ENCODE peak calls at places on chromosomes 3 and 15, in nine cellular contexts. S is CD4-positive, alpha-beta T cell; O is body of pancreas; I is uterus; W is right atrium auricular region; N is A549; U is left lung; V is AG04450; H is CD8-positive, alpha-beta T cell. C is an unnamed sample. For H3K9me3, the result is how much of the 10 kb centered on the place peaks cover.

GRCh38 chr15:78619022-78619950 is 1.5 kb downstream of the CHRNA3 start:
- DNase-seq in I (no peak), U (no peak), W (no peak), H (no peak), O (no peak), V (no peak), N (no peak), S (no peak), C (no peak)

GRCh38 chr3:183129243-183129642 is 29.9 kb upstream of the MCCC1 start:
- DNase-seq in W (no peak), V (no peak), O (no peak), N (no peak), I (no peak), S (no peak), U (no peak), H (no peak), C (no peak)

GRCh38 chr15:62591842-62592838 is 427.1 kb upstream of the C2CD4B start:
- DNase-seq in I (no peak), N (no peak), H (no peak), V (no peak), S (no peak), W (no peak), O (no peak), U (no peak), C (no peak)

GRCh38 chr15:82907350-82907749 is 45.2 kb downstream of the HOMER2 start:
- DNase-seq in I (no peak), V (no peak), W (no peak), N (no peak), H (no peak), O (no peak), S (no peak), U (no peak), C (no peak)

GRCh38 chr3:39183231-39184080 is 8.9 kb downstream of the XIRP1 start:
- DNase-seq in O (no peak), V (no peak), I (no peak), H (no peak), S (no peak), N (no peak), U (no peak), W (peak), C (no peak)

GRCh38 chr3:24069045-24069444 is 124.0 kb downstream of the NR1D2 start:
- DNase-seq in W (no peak), U (no peak), N (no peak), S (no peak), I (no peak), H (no peak), O (no peak), V (no peak), C (no peak)

GRCh38 chr15:51320843-51321242 is 17.6 kb downstream of the CYP19A1 start:
- DNase-seq in H (no peak), I (no peak), O (no peak), U (no peak), W (no peak), N (no peak), S (no peak), V (no peak), C (no peak)

GRCh38 chr15:88574646-88575045 is 28.2 kb upstream of the DET1 start:
- DNase-seq in I (no peak), S (no peak), U (no peak), W (no peak), V (no peak), N (no peak), H (no peak), O (no peak), C (no peak)

GRCh38 chr3:193972816-193973215 is 163.1 kb upstream of the HES1 start:
- DNase-seq in U (no peak), W (no peak), I (no peak), H (no peak), S (no peak), O (no peak), V (no peak), N (no peak), C (no peak)

GRCh38 chr3:142424754-142425153 is 23.1 kb downstream of the XRN1 start:
- DNase-seq in N (no peak), I (no peak), U (no peak), W (no peak), S (no peak), H (no peak), V (no peak), O (no peak), C (no peak)

GRCh38 chr15:87955284-87955909 is 301.1 kb downstream of the NTRK3 start:
- DNase-seq in W (no peak), V (no peak), I (no peak), S (no peak), U (no peak), O (no peak), N (no peak), H (no peak), C (no peak)

GRCh38 chr3:150248116-150248864 is 159.8 kb upstream of the TSC22D2 start:
- DNase-seq in S (no peak), N (no peak), W (no peak), I (peak), O (no peak), U (peak), V (peak), H (no peak), C (no peak)

GRCh38 chr3:64717872-64718613 is 30.2 kb upstream of the ADAMTS9 start:
- DNase-seq in S (no peak), H (no peak), V (no peak), W (no peak), N (no peak), O (no peak), I (no peak), U (no peak), C (no peak)

GRCh38 chr3:97810779-97811390 is 10.9 kb upstream of the CRYBG3 start:
- DNase-seq in O (no peak), I (no peak), H (no peak), W (no peak), V (no peak), N (no peak), S (no peak), U (no peak), C (no peak)

GRCh38 chr3:23601020-23601822 is 204.5 kb upstream of the UBE2E1 start:
- DNase-seq in W (no peak), H (no peak), V (no peak), S (no peak), N (no peak), O (no peak), U (no peak), I (no peak), C (no peak)

GRCh38 chr15:41233367-41233771 is 2.3 kb downstream of the CHP1 start:
- DNase-seq in H (no peak), I (no peak), U (no peak), W (no peak), V (peak), S (no peak), O (no peak), N (no peak), C (no peak)

GRCh38 chr15:85810075-85810474 is 15.3 kb upstream of the KLHL25 start:
- DNase-seq in O (no peak), N (no peak), W (no peak), U (no peak), I (no peak), V (no peak), S (no peak), H (no peak), C (no peak)

GRCh38 chr3:112136959-112137693 is 4.1 kb upstream of the GCSAM start:
- DNase-seq in W (no peak), V (no peak), I (no peak), U (no peak), S (no peak), H (peak), O (no peak), N (no peak), C (no peak)

GRCh38 chr3:197854596-197855343 is 63.7 kb downstream of the LRCH3 start:
- DNase-seq in W (no peak), O (no peak), H (no peak), I (no peak), N (no peak), S (no peak), V (peak), U (no peak), C (no peak)

GRCh38 chr3:112654492-112654891 is 13.5 kb upstream of the CCDC80 start:
- DNase-seq in O (no peak), W (no peak), S (no peak), H (no peak), U (no peak), V (no peak), I (no peak), N (no peak), C (no peak)

GRCh38 chr3:69012111-69012835 is 1.2 kb downstream of the EOGT start:
- DNase-seq in W (no peak), H (no peak), O (peak), I (peak), S (no peak), U (no peak), N (no peak), V (no peak), C (no peak)

GRCh38 chr3:148344522-148344921 is 353.2 kb upstream of the AGTR1 start:
- DNase-seq in H (no peak), U (no peak), S (no peak), W (no peak), N (no peak), V (no peak), O (no peak), I (no peak), C (no peak)

GRCh38 chr3:63228677-63229076 is 49.4 kb upstream of the SYNPR start:
- DNase-seq in W (no peak), O (peak), U (no peak), V (no peak), I (no peak), H (no peak), S (no peak), N (peak), C (no peak)

GRCh38 chr3:106423321-106424225 is 554.8 kb upstream of the CBLB start:
- DNase-seq in S (no peak), N (no peak), H (no peak), O (no peak), U (no peak), I (no peak), W (no peak), V (no peak), C (no peak)

GRCh38 chr3:69144631-69145244 is 22.3 kb upstream of the LMOD3 start:
- DNase-seq in N (no peak), H (no peak), S (no peak), W (no peak), U (no peak), I (no peak), O (no peak), V (no peak), C (no peak)

GRCh38 chr3:31105438-31106077 is 211.1 kb upstream of the GADL1 start:
- DNase-seq in I (no peak), W (no peak), V (peak), U (no peak), O (no peak), S (no peak), N (no peak), H (no peak), C (no peak)

GRCh38 chr15:33515121-33515520 is 204.4 kb downstream of the RYR3 start:
- DNase-seq in N (no peak), S (no peak), W (no peak), O (no peak), I (no peak), H (no peak), V (no peak), U (no peak), C (no peak)

GRCh38 chr3:168511428-168512014 is 415.8 kb upstream of the GOLIM4 start:
- DNase-seq in H (no peak), S (no peak), U (no peak), I (no peak), O (no peak), W (no peak), V (no peak), N (no peak), C (no peak)

GRCh38 chr3:22608093-22608492 is 595.0 kb upstream of the UBE2E2 start:
- DNase-seq in U (no peak), I (no peak), V (no peak), H (no peak), N (no peak), S (no peak), O (no peak), W (no peak), C (no peak)

GRCh38 chr15:66080791-66081475 is 172.6 kb downstream of the MEGF11 start:
- DNase-seq in I (peak), N (peak), U (no peak), S (no peak), H (no peak), W (no peak), V (peak), O (peak), C (no peak)

GRCh38 chr15:65206750-65207149 is 4.5 kb downstream of the CILP start:
- DNase-seq in N (no peak), I (no peak), O (no peak), H (no peak), U (no peak), W (no peak), V (no peak), S (no peak), C (no peak)

GRCh38 chr15:101001796-101002195 is 82.6 kb downstream of the LRRK1 start:
- DNase-seq in W (no peak), N (no peak), O (no peak), U (no peak), S (no peak), V (no peak), I (no peak), H (no peak), C (no peak)

GRCh38 chr3:111947179-111947727 is 31.6 kb upstream of the ABHD10 start:
- DNase-seq in S (no peak), W (no peak), I (no peak), N (no peak), V (no peak), U (no peak), O (no peak), H (no peak), C (no peak)

GRCh38 chr3:146047485-146047884 is 113.5 kb downstream of the PLOD2 start:
- DNase-seq in S (no peak), O (no peak), U (no peak), I (no peak), N (no peak), H (no peak), W (no peak), V (no peak), C (no peak)

GRCh38 chr15:74203914-74204431 is 1.4 kb upstream of the STRA6 start:
- DNase-seq in N (no peak), V (no peak), U (peak), O (no peak), W (peak), H (no peak), I (peak), S (no peak), C (no peak)

DNA sequence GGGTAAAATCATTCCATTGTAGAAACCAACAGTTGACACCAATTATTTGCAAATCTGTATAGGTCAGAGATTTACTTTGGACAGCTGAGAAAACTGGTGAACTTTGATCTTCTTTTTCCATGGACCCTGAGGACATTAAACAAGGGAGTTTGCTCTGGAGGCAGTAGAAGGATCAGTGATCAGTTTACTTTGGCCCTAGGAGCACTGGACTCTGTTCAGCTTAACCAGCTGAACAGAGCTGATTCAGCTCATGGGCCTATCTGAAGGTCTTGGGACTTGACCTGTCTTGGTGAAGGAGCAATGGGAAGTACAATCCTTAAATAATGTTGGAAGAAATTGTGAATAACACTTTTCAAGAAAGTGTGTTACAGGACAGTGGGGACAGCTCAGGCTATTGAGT is 15.2 kb upstream of the TF start:
- DNase-seq in N (no peak), I (no peak), W (no peak), O (peak), H (no peak), U (no peak), S (no peak), V (no peak), C (no peak)
- H3K9me3 ChIP-seq in N (under half), I (under half), W (under half), O (under half), H (under half), U (under half), S (under half), V (under half), C (under half)

GRCh38 chr15:24961967-24962366 is 7.2 kb downstream of the SNRPN start:
- DNase-seq in W (no peak), O (no peak), I (no peak), V (no peak), H (no peak), U (no peak), S (no peak), N (no peak), C (no peak)
- H3K9me3 ChIP-seq in W (under half), O (under half), I (under half), V (under half), H (under half), U (half or more), S (half or more), N (under half), C (under half)

GRCh38 chr3:138549578-138549977 is 44.5 kb downstream of the CEP70 start:
- DNase-seq in S (no peak), N (no peak), U (no peak), H (no peak), I (no peak), V (no peak), O (no peak), W (no peak), C (no peak)

GRCh38 chr3:138539352-138539751 is 54.7 kb downstream of the CEP70 start:
- DNase-seq in O (no peak), V (no peak), S (no peak), W (no peak), I (no peak), U (no peak), H (no peak), N (no peak), C (no peak)

GRCh38 chr3:138542977-138543376 is 51.1 kb downstream of the CEP70 start:
- DNase-seq in H (no peak), V (no peak), S (no peak), U (no peak), W (no peak), I (no peak), N (no peak), O (no peak), C (no peak)

GRCh38 chr3:138547342-138547975 is 46.6 kb downstream of the CEP70 start:
- DNase-seq in O (no peak), N (no peak), V (no peak), I (no peak), H (no peak), U (no peak), W (no peak), S (no peak), C (no peak)

DNA sequence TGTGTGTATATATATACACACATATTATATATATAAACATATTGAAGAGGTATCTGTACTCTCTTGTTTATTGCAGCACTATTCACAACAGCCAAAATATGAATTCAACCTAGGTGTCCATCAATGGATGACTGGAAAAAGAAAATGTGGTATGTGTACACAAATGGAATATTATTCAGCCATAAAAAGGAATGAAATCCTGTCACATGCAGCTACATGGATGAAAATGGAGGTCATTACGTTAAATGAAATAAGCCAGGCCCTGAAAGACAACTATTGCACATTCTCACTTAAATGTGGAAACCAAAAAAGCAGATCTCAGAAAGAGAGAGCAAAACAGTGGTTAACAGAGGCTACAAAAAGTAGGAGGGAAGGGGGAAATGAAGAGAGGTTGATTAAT is 49.5 kb downstream of the CEP70 start:
- DNase-seq in H (no peak), N (no peak), O (no peak), S (no peak), V (no peak), W (no peak), U (no peak), I (no peak), C (no peak)
- H3K9me3 ChIP-seq in H (under half), N (under half), O (under half), S (half or more), V (under half), W (under half), U (half or more), I (half or more), C (under half)

GRCh38 chr15:98835889-98836288 is 171.7 kb downstream of the PGPEP1L start:
- DNase-seq in N (no peak), O (no peak), W (no peak), S (no peak), I (no peak), U (no peak), V (no peak), H (no peak), C (no peak)

GRCh38 chr15:98834976-98835375 is 172.6 kb downstream of the PGPEP1L start:
- DNase-seq in O (no peak), W (no peak), S (no peak), H (no peak), N (no peak), I (no peak), U (no peak), V (no peak), C (no peak)

GRCh38 chr15:98826658-98827057 is 178.3 kb downstream of the IGF1R start:
- DNase-seq in U (no peak), W (no peak), H (no peak), O (no peak), N (no peak), S (no peak), V (no peak), I (no peak), C (no peak)

GRCh38 chr15:98824595-98824994 is 176.3 kb downstream of the IGF1R start:
- DNase-seq in O (no peak), S (no peak), V (no peak), H (no peak), I (no peak), N (no peak), W (no peak), U (no peak), C (no peak)

GRCh38 chr15:98830034-98830634 is 177.5 kb downstream of the PGPEP1L start:
- DNase-seq in S (no peak), V (no peak), I (no peak), U (no peak), N (no peak), W (no peak), H (no peak), O (no peak), C (no peak)
- H3K9me3 ChIP-seq in S (under half), V (half or more), I (under half), U (half or more), N (half or more), W (under half), H (under half), O (under half), C (under half)

GRCh38 chr15:47212222-47213010 is 504.9 kb upstream of the SEMA6D start:
- DNase-seq in O (no peak), U (no peak), H (no peak), I (no peak), N (no peak), V (no peak), W (no peak), S (no peak), C (no peak)
- H3K9me3 ChIP-seq in O (under half), U (under half), H (under half), I (under half), N (under half), V (under half), W (under half), S (under half), C (under half)

DNA sequence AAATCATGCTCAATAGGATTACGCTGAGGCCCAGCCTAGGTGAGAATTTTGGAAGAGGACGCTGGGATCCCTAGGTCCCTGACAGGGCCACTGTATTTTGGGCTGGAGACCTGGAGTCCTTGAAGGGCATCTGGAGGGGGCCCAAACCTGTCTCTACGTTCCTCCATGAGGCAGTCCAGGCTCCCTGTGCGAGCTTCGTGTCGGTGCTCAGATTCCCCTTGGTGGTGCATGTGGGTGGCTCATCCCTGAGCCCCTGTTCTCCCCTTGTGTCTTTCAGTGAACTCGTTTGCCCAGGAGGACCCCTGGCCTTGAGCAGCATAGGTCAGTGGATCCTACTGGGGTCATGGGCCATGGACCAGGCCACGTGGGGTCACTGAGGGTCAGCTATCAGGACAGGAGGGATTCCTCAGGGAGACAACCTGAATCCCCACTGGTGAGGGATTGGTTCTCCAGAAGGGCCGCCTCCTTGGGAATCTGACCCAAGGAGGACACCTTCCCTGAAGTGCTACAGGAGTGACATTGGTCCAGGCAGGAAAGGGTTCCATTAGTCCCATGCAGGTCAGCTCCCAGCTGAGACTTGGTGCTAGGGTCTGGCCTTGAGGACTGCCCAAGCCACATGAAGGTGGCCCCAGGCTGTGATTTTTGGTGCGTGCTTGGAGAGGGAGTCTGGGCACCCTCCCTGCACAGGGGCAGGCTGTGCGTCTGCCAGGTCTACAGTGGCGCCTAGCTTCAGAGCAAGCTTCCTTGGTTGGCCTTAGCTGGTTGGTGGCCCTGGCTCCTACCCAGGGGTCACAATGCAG is 229.8 kb downstream of the SNRPN start:
- DNase-seq in I (no peak), W (no peak), U (no peak), O (peak), N (no peak), H (peak), S (no peak), V (no peak), C (no peak)
- H3K9me3 ChIP-seq in I (under half), W (under half), U (half or more), O (under half), N (under half), H (under half), S (under half), V (half or more), C (under half)

C was measured in T-helper 17 cell.